ENCODE peak calls at places on chromosomes 13 and 19, in four cellular contexts. One of them, this sample, is unnamed.

GRCh38 chr13:48232420-48233096 is 448 bp upstream of the ITM2B start:
- DNase-seq in cardiac fibroblast: no peak
- DNase-seq in AG09319: no peak
- DNase-seq in AG04450: no peak
- DNase-seq in this sample: no peak

GRCh38 chr13:107581009-107581408 is 634.3 kb downstream of the LIG4 start:
- DNase-seq in cardiac fibroblast: no peak
- DNase-seq in AG09319: no peak
- DNase-seq in AG04450: no peak
- DNase-seq in this sample: no peak

GRCh38 chr19:23378948-23379347 is 16.3 kb downstream of the ZNF91 start:
- DNase-seq in cardiac fibroblast: no peak
- DNase-seq in AG09319: no peak
- DNase-seq in AG04450: no peak
- DNase-seq in this sample: no peak

GRCh38 chr13:35566340-35566739 is 89.9 kb upstream of the MAB21L1 start:
- DNase-seq in cardiac fibroblast: peak; percentile 3
- DNase-seq in AG09319: no peak
- DNase-seq in AG04450: no peak
- DNase-seq in this sample: no peak

GRCh38 chr13:48265217-48265815 is 32.3 kb downstream of the ITM2B start:
- DNase-seq in cardiac fibroblast: no peak
- DNase-seq in AG09319: no peak
- DNase-seq in AG04450: no peak
- DNase-seq in this sample: no peak

GRCh38 chr19:22784051-22784450 is at the start of gene ZNF99:
- DNase-seq in cardiac fibroblast: no peak
- DNase-seq in AG09319: no peak
- DNase-seq in AG04450: no peak
- DNase-seq in this sample: no peak

GRCh38 chr19:46218160-46218559 is 11.4 kb upstream of the IGFL1 start:
- DNase-seq in cardiac fibroblast: peak; percentile 31
- DNase-seq in AG09319: no peak
- DNase-seq in AG04450: no peak
- DNase-seq in this sample: peak; percentile 82

GRCh38 chr13:46137627-46138026 is 32.8 kb upstream of the CPB2 start:
- DNase-seq in cardiac fibroblast: no peak
- DNase-seq in AG09319: no peak
- DNase-seq in AG04450: no peak
- DNase-seq in this sample: no peak

GRCh38 chr13:94192576-94192975 is 286.9 kb downstream of the DCT start:
- DNase-seq in cardiac fibroblast: peak; percentile 34
- DNase-seq in AG09319: no peak
- DNase-seq in AG04450: no peak
- DNase-seq in this sample: peak; percentile 50

GRCh38 chr19:444677-445210 is 16.1 kb downstream of the SHC2 start:
- DNase-seq in cardiac fibroblast: no peak
- DNase-seq in AG09319: no peak
- DNase-seq in AG04450: no peak
- DNase-seq in this sample: no peak

GRCh38 chr13:61466280-61466679 is 50.6 kb upstream of the PCDH20 start:
- DNase-seq in cardiac fibroblast: no peak
- DNase-seq in AG09319: no peak
- DNase-seq in AG04450: no peak
- DNase-seq in this sample: peak; percentile 11

GRCh38 chr19:12841094-12841493 is 2.8 kb downstream of the MAST1 start:
- DNase-seq in cardiac fibroblast: peak; percentile 52
- DNase-seq in AG09319: no peak
- DNase-seq in AG04450: no peak
- DNase-seq in this sample: no peak

GRCh38 chr13:109204252-109204651 is 574.8 kb downstream of the MYO16 start:
- DNase-seq in cardiac fibroblast: no peak
- DNase-seq in AG09319: no peak
- DNase-seq in AG04450: no peak
- DNase-seq in this sample: no peak

GRCh38 chr19:45901432-45901903 is 945 bp downstream of the MYPOP start:
- DNase-seq in cardiac fibroblast: peak; percentile 56
- DNase-seq in AG09319: no peak
- DNase-seq in AG04450: no peak
- DNase-seq in this sample: peak; percentile 29

DNA sequence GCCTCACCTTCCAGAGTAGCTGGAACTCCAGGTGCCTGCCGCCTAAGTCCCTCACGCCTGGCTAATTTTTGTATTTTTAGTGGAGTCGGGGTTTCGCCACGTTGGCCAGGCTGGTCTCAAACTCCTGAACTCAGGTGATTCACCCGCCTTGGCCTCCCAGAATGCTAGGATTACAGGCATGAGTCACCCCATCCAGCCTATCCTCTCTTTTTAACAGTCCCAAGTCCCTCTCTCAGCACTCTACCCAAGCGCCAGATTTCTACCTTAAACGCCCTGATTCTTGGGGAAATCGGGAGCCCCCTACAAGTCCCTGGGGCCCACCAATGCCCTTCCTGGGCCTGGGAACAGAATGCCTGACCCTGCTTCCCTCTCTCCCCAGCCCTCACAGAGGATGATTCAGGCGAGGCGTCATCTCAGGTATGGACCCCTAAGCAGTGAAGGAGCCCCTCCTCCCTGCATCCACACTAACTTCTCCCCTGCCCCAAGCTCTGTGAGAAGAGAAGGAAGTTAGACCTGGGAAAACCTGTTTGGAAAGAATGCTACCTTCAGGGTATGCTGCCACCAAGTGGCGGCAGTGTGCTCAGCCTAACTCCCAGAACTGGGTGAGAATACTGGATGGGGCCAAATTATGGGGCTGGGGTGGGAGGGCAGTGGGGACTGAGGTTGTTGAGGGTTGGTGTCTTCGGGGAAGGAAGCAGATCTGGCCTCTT is 20.8 kb upstream of the EBI3 start:
- DNase-seq in cardiac fibroblast: peak; percentile 28
- DNase-seq in AG09319: no peak
- DNase-seq in AG04450: no peak
- DNase-seq in this sample: peak; percentile 50
- TF ChIP-seq CTCF in cardiac fibroblast: peak; percentile 72
- TF ChIP-seq CTCF in AG09319: peak; percentile 52
- TF ChIP-seq CTCF in AG04450: peak; percentile 68
- TF ChIP-seq CTCF in this sample: peak; percentile 1

DNA sequence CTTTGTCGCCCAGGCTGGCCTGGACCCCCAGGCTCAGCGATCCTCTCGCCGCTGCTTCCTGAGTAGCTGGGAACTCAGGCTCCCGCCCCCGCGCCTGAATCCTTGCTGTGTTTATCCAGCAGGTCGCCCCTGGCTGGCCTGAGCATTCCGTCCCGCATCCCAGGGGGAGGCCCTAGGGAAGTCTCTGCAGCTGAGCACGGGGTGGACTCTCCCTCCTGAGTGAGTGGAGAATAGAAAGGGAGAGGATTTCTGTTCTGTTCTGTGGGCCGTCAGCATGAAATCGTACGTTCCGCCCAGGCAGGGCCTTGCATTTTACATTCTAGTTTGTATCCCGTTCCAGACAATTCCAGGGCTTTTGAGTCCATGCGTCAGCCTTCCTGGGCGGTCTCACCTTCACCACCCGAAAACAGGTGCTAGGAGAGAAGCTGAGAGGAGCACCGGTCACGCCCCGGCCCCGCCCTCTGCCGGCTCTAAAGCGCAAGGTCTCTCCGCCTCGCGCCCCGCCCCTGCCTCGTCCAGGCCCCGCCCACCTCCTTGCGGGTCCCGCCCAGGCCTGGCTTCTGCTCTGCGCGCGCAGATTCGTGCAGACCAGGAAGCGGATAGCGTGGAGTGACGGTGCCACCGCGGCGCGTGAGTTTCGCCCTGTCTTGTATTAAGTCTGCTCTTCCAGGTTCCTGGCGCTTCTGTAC is at the start of gene ZNF761:
- DNase-seq in cardiac fibroblast: peak; percentile 90
- DNase-seq in AG09319: peak; percentile 57
- DNase-seq in AG04450: peak; percentile 69
- DNase-seq in this sample: peak; percentile 92
- TF ChIP-seq CTCF in cardiac fibroblast: peak; percentile 55
- TF ChIP-seq CTCF in AG09319: peak; percentile 36
- TF ChIP-seq CTCF in AG04450: peak; percentile 50
- TF ChIP-seq CTCF in this sample: peak; percentile 39

DNA sequence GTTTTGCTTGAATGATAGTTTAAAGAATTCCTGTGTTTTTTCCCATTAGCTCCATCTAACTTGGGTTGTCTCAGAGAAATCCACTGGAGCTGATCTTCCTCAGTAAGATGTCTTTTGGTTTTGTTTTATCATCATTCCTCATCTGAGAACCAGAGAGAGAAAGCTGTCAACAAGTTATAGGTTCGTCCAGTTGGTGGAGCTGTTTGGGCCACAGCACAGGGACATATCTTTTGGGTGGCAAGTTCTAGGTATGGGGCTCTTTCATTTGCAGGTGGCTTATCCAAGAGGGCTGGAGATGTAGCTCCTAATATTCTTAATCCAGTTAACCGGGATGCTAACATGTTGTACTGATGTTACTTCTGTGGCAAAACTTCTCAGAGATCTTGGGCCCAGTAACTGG is 174.2 kb downstream of the KCNRG start:
- DNase-seq in cardiac fibroblast: no peak
- DNase-seq in AG09319: no peak
- DNase-seq in AG04450: no peak
- DNase-seq in this sample: no peak
- TF ChIP-seq CTCF in cardiac fibroblast: no peak
- TF ChIP-seq CTCF in AG09319: no peak
- TF ChIP-seq CTCF in AG04450: no peak
- TF ChIP-seq CTCF in this sample: no peak

GRCh38 chr19:28915737-28916460 is 297.1 kb downstream of the UQCRFS1 start:
- DNase-seq in cardiac fibroblast: no peak
- DNase-seq in AG09319: no peak
- DNase-seq in AG04450: no peak
- DNase-seq in this sample: no peak

GRCh38 chr19:28917661-28918060 is 295.3 kb downstream of the UQCRFS1 start:
- DNase-seq in cardiac fibroblast: no peak
- DNase-seq in AG09319: no peak
- DNase-seq in AG04450: no peak
- DNase-seq in this sample: no peak

DNA sequence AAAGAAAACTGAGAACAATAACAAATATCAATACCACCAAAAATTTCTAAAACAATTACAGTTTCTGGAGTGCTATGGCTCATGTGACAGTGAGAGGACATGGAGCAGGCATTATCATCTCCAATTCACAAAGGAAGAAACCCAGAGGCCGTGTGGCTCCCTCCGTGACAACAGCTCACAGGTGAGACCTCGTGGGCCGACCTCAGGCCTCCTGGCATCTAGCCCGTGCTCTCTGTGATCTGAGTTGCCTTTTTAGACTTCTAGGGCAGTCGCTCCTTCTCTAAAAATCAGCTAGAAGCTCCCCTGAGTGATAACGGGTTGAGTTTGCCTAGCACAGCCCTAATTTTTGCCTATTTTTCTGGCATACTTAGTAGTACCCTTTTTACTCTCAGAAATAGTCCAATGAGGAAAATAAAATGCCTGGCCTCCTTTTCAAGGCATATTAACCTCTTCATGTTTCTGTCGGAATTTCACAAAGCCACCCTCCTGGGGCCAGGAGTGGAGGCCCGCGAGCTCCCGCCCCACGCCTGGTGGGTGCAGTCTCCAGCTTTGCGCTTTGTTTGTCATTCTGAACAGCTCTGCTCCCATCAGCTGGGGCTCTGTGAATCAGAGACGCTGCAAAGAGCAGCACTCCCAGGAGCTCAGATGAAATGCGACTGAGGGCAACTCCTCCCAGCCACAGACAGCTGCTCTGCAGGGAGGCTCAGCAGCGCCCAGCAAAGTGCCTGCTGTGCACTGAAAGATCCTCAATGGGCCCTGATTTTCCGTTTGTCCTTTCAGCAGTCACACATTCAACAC is 292.5 kb downstream of the UQCRFS1 start:
- DNase-seq in cardiac fibroblast: no peak
- DNase-seq in AG09319: no peak
- DNase-seq in AG04450: no peak
- DNase-seq in this sample: no peak
- TF ChIP-seq CTCF in cardiac fibroblast: no peak
- TF ChIP-seq CTCF in AG09319: no peak
- TF ChIP-seq CTCF in AG04450: no peak
- TF ChIP-seq CTCF in this sample: no peak

GRCh38 chr19:7515091-7515470 is 822 bp upstream of the ZNF358 start:
- DNase-seq in cardiac fibroblast: no peak
- DNase-seq in AG09319: no peak
- DNase-seq in AG04450: no peak
- DNase-seq in this sample: no peak
- TF ChIP-seq CTCF in cardiac fibroblast: no peak
- TF ChIP-seq CTCF in AG09319: no peak
- TF ChIP-seq CTCF in AG04450: no peak
- TF ChIP-seq CTCF in this sample: no peak

GRCh38 chr13:20206065-20206725 is 13.5 kb upstream of the GJB2 start:
- DNase-seq in cardiac fibroblast: no peak
- DNase-seq in AG09319: no peak
- DNase-seq in AG04450: no peak
- DNase-seq in this sample: no peak
- TF ChIP-seq CTCF in cardiac fibroblast: no peak
- TF ChIP-seq CTCF in AG09319: no peak
- TF ChIP-seq CTCF in AG04450: no peak
- TF ChIP-seq CTCF in this sample: no peak

DNA sequence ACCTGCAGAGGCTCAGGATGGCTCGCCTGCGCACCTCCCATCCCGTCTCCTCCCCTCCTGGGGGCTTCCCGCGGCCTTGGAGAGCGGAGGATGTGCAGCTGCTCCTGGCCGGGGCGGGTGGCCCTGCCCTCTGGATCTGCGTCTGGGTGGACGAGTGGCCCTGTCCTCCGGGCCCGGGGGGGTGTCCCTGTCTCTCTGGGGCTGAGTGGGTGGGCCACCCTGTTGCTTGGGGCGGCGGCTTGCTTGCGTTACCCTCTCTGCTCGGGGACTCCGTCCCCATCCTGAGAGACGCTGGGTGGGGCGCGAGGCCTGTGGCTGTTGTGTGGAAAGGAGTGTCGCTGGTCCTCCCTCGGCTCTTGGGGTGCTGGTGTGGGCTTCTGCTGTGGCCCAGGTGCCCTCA is 34.6 kb downstream of the DOT1L start:
- DNase-seq in cardiac fibroblast: no peak
- DNase-seq in AG09319: no peak
- DNase-seq in AG04450: no peak
- DNase-seq in this sample: no peak
- TF ChIP-seq CTCF in cardiac fibroblast: no peak
- TF ChIP-seq CTCF in AG09319: no peak
- TF ChIP-seq CTCF in AG04450: no peak
- TF ChIP-seq CTCF in this sample: no peak